ENCODE peak calls at places on chromosomes 7 and 10, in five cellular contexts. Y, B, L, A and D are unnamed samples.

GRCh38 chr10:72133517-72133916 is 45.2 kb upstream of the SPOCK2 start:
- DNase-seq in L (no peak), A (no peak), B (peak; percentile 70), Y (no peak), D (no peak)

GRCh38 chr7:44291733-44292395 is 33.5 kb downstream of the CAMK2B start:
- DNase-seq in Y (no peak), L (peak; percentile 0), B (no peak), A (no peak), D (no peak)

GRCh38 chr7:105738133-105738532 is 138.3 kb downstream of the ATXN7L1 start:
- DNase-seq in L (no peak), A (no peak), Y (no peak), B (no peak), D (no peak)

GRCh38 chr7:51789494-51789893 is 472.9 kb upstream of the COBL start:
- DNase-seq in B (no peak), Y (no peak), L (no peak), A (no peak), D (no peak)

GRCh38 chr7:101163281-101164070 is 1.9 kb downstream of the VGF start:
- DNase-seq in L (peak; percentile 70), Y (no peak), B (peak; percentile 75), A (no peak), D (peak; percentile 76)

GRCh38 chr7:73340514-73340913 is 12.6 kb downstream of the FKBP6 start:
- DNase-seq in A (no peak), Y (no peak), B (no peak), L (no peak), D (no peak)

GRCh38 chr7:116770941-116771340 is 91.4 kb upstream of the CAPZA2 start:
- DNase-seq in A (no peak), L (no peak), Y (no peak), B (no peak), D (no peak)

GRCh38 chr7:134435161-134435920 is 23.6 kb downstream of the AKR1B1 start:
- DNase-seq in L (no peak), B (no peak), Y (no peak), A (no peak), D (no peak)

GRCh38 chr7:148623586-148624282 is 33.2 kb downstream of the C7orf33 start:
- DNase-seq in L (no peak), B (no peak), Y (no peak), A (no peak), D (no peak)

GRCh38 chr7:72445075-72445474 is 32.9 kb upstream of the CALN1 start:
- DNase-seq in A (no peak), L (no peak), B (peak; percentile 34), Y (no peak), D (no peak)

GRCh38 chr7:56079450-56080185 is 13.1 kb downstream of the PHKG1 start:
- DNase-seq in L (peak; percentile 26), B (no peak), Y (peak; percentile 65), A (peak; percentile 85), D (peak; percentile 32)
- TF ChIP-seq CTCF in L (no peak), B (no peak), Y (peak; percentile 53), A (peak; percentile 35), D (peak; percentile 21)

GRCh38 chr7:130560972-130561371 is 69.1 kb downstream of the MEST start:
- DNase-seq in A (no peak), L (no peak), Y (no peak), B (peak; percentile 62), D (no peak)
- TF ChIP-seq CTCF in A (no peak), L (no peak), Y (peak; percentile 21), B (no peak), D (no peak)

GRCh38 chr10:125190414-125190813 is 30.1 kb upstream of the CTBP2 start:
- DNase-seq in L (no peak), B (no peak), Y (no peak), A (no peak), D (no peak)

GRCh38 chr10:125192620-125193019 is 32.3 kb upstream of the CTBP2 start:
- DNase-seq in Y (no peak), A (no peak), L (no peak), B (no peak), D (no peak)

GRCh38 chr10:125192005-125192404 is 31.6 kb upstream of the CTBP2 start:
- DNase-seq in A (no peak), B (no peak), Y (no peak), L (no peak), D (no peak)

GRCh38 chr10:125189162-125189561 is 28.8 kb upstream of the CTBP2 start:
- DNase-seq in Y (no peak), B (no peak), A (no peak), L (no peak), D (no peak)

GRCh38 chr10:125190961-125191360 is 30.6 kb upstream of the CTBP2 start:
- DNase-seq in B (no peak), Y (no peak), A (no peak), L (no peak), D (no peak)
- TF ChIP-seq CTCF in B (no peak), Y (no peak), A (no peak), L (no peak), D (no peak)

GRCh38 chr10:22003111-22003963 is at the start of gene DNAJC1:
- DNase-seq in B (peak; percentile 95), Y (peak; percentile 98), L (peak; percentile 100), A (peak; percentile 99), D (peak; percentile 99)
- TF ChIP-seq CTCF in B (no peak), Y (no peak), L (no peak), A (peak; percentile 42), D (no peak)